ENCODE peak calls at places on chromosomes 4 and X, in seven cellular contexts. S, L, H, V, J, P and R are unnamed samples.

GRCh38 chrX:44022964-44023363 is 49.8 kb upstream of the NDP start:
- DNase-seq in P (no peak), J (no peak), L (no peak), H (no peak), V (no peak), S (no peak), R (no peak)

GRCh38 chrX:12360991-12361598 is 222.8 kb downstream of the FRMPD4 start:
- DNase-seq in P (no peak), S (no peak), H (no peak), L (peak), V (no peak), J (no peak), R (no peak)

GRCh38 chr4:184983660-184984356 is 34.5 kb upstream of the HELT start:
- DNase-seq in S (peak), V (peak), J (peak), H (peak), P (peak), L (peak), R (peak)

GRCh38 chr4:91746551-91746950 is 557.2 kb upstream of the GRID2 start:
- DNase-seq in S (no peak), J (no peak), L (no peak), P (no peak), V (no peak), H (no peak), R (peak)

GRCh38 chrX:141176586-141177451 is at the start of gene LDOC1:
- DNase-seq in J (no peak), P (peak), H (peak), V (peak), L (peak), S (peak), R (peak)

GRCh38 chr4:834368-835147 is 8.6 kb upstream of the CPLX1 start:
- DNase-seq in H (no peak), P (no peak), L (no peak), J (no peak), V (no peak), S (no peak), R (no peak)

GRCh38 chrX:130393451-130394074 is 8.1 kb upstream of the GPR119 start:
- DNase-seq in V (peak), J (peak), H (no peak), S (peak), P (peak), L (peak), R (peak)

GRCh38 chr4:63526251-63526650 is 883.0 kb downstream of the TECRL start:
- DNase-seq in P (no peak), H (no peak), V (no peak), S (no peak), L (no peak), J (no peak), R (no peak)

GRCh38 chr4:77586953-77587383 is 18.7 kb upstream of the CXCL13 start:
- DNase-seq in J (no peak), H (no peak), S (no peak), V (no peak), L (no peak), P (no peak), R (no peak)

GRCh38 chrX:151977923-151978322 is 3.4 kb upstream of the GABRE start:
- DNase-seq in P (no peak), V (no peak), S (no peak), J (no peak), L (no peak), H (no peak), R (no peak)

GRCh38 chr4:177667687-177668086 is 225.4 kb upstream of the AGA start:
- DNase-seq in L (no peak), P (no peak), S (no peak), J (no peak), H (no peak), V (no peak), R (no peak)

GRCh38 chrX:40504801-40505605 is 75.8 kb upstream of the ATP6AP2 start:
- DNase-seq in S (no peak), L (peak), H (no peak), V (peak), P (no peak), J (no peak), R (peak)

GRCh38 chr4:95732061-95732460 is 107.8 kb upstream of the PDHA2 start:
- DNase-seq in P (no peak), L (no peak), J (no peak), V (peak), S (no peak), H (no peak), R (no peak)

GRCh38 chr4:26074672-26075071 is 160.7 kb downstream of the SMIM20 start:
- DNase-seq in P (no peak), S (no peak), H (no peak), L (no peak), J (peak), V (peak), R (peak)

GRCh38 chr4:184335520-184335919 is 117.8 kb upstream of the ENPP6 start:
- DNase-seq in J (no peak), P (no peak), S (no peak), V (no peak), H (no peak), L (peak), R (no peak)

GRCh38 chr4:6346373-6347110 is 76.9 kb downstream of the WFS1 start:
- DNase-seq in H (no peak), P (no peak), V (no peak), J (no peak), S (no peak), L (no peak), R (no peak)

GRCh38 chr4:80219301-80220025 is 22.2 kb downstream of the PRDM8 start:
- DNase-seq in V (no peak), J (no peak), S (no peak), L (peak), P (no peak), H (peak), R (peak)

GRCh38 chr4:186167605-186168004 is 23.8 kb upstream of the CYP4V2 start:
- DNase-seq in P (no peak), L (no peak), H (no peak), V (no peak), J (no peak), S (no peak), R (no peak)

GRCh38 chrX:65406532-65406931 is 128.1 kb downstream of the LAS1L start:
- DNase-seq in S (peak), H (no peak), J (no peak), V (no peak), L (no peak), P (peak), R (peak)

GRCh38 chrX:97854071-97854470 is 970.4 kb downstream of the RPA4 start:
- DNase-seq in L (no peak), S (no peak), H (no peak), P (no peak), V (no peak), J (no peak), R (no peak)

GRCh38 chr4:168511780-168512467 is 15.1 kb downstream of the PALLD start:
- DNase-seq in V (no peak), P (no peak), J (no peak), S (peak), H (no peak), L (no peak), R (no peak)

GRCh38 chrX:123217077-123217476 is 33.0 kb downstream of the GRIA3 start:
- DNase-seq in L (no peak), P (no peak), H (no peak), S (no peak), J (no peak), V (peak), R (no peak)

GRCh38 chr4:74284074-74284473 is 24.2 kb upstream of the EPGN start:
- DNase-seq in J (no peak), S (no peak), P (no peak), V (peak), H (no peak), L (peak), R (no peak)

DNA sequence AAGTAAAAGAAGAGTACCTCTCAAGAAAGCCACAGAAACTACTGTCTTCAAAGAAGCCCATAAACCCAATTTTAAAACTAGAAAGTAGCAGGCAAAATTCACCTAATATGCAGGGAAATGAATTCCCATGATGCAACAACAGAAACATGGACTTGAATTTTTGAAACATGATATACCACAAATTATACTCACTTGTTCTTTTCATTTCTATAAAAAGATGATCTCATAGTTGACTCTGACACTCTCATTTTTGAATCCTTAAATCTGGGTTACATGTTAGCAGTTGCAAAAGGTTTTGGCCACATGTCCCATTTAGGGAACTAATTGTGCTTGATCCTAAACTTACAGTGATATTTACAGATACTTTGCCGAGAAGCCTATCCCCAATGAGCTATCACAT is 1130.8 kb downstream of the FAT4 start:
- DNase-seq in L (peak), S (no peak), H (no peak), V (no peak), P (no peak), J (no peak), R (no peak)
- H3K23ac ChIP-seq in L (no peak), S (no peak), H (no peak), V (no peak), P (no peak), J (no peak), R (no peak)

DNA sequence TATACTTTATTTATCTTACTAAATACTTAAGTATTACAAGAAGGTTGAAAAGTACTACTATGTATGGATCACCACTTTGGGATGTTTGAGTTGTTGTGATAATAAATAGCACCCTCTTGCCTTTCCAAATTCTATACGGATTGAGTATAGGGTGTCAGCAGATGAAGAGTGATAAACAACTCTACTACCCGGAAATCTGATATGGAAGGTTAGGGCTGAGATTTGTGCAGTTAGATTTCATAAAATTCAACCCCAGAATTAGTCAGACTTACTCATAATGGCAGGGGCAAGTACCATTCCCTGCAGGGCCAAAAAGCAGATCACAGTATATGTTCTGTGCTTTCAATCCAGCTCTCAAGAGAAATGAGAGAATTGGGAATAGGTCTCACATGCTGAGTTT is 1008.9 kb upstream of the PCDH7 start:
- DNase-seq in V (no peak), L (peak), H (no peak), P (no peak), S (no peak), J (no peak), R (no peak)
- H3K18ac ChIP-seq in V (no peak), L (no peak), H (no peak), P (no peak), S (no peak), J (no peak), R (no peak)

GRCh38 chrX:15501506-15501905 is 899 bp downstream of the BMX start:
- DNase-seq in J (no peak), V (no peak), L (no peak), S (no peak), H (no peak), P (no peak), R (no peak)
- H2BK120ac ChIP-seq in J (no peak), V (no peak), L (no peak), S (no peak), H (no peak), P (no peak), R (no peak)

DNA sequence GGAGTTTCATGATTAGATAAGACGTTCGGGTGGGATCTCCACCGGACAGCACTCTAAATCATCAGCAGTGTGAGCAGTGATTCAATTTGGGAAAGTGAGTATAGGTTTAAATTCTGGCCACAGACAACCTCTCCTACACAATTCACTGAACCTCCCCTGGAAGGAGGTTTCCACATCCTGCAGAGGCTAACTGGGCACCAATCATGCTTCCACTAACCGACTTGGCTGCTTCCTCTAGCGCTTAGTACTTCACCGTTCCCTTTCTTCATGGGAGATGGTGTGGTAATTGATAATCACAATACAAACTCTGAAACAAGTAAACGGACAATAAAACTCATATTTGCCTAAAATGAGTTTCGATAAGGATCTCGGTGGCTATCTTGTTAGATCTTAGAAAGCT is 5.5 kb downstream of the CXCL9 start:
- DNase-seq in J (no peak), H (no peak), L (no peak), S (no peak), P (no peak), V (no peak), R (no peak)
- H3K23ac ChIP-seq in J (no peak), H (no peak), L (no peak), S (no peak), P (no peak), V (no peak), R (no peak)